ENCODE peak calls at places on chromosomes 7 and 10, in ten cellular contexts. L is activated CD8-positive, alpha-beta memory T cell treated with anti-CD3 and anti-CD28 coated beads, Interleukin-2, amount 50 U/mL, for 48 hours; P is SJSA1; M is GM13977; E is glomerular endothelial cell; U is naive thymus-derived CD8-positive, alpha-beta T cell; Z is memory B cell; K is WTC11; Y is germinal center; G is amygdala. S is an unnamed sample.

GRCh38 chr10:30813872-30814471 is 184.4 kb upstream of the LYZL2 start:
- DNase-seq in E (no peak), G (no peak), Y (no peak), M (no peak), P (peak; percentile 60), K (no peak), Z (no peak), L (no peak), U (no peak), S (no peak)

GRCh38 chr7:5452937-5453540 is 29.4 kb upstream of the TNRC18 start:
- DNase-seq in U (no peak), M (no peak), Y (no peak), P (no peak), E (no peak), G (no peak), Z (no peak), K (peak; percentile 61), L (no peak), S (no peak)

GRCh38 chr7:151192002-151192539 is 5.0 kb upstream of the ASB10 start:
- DNase-seq in Y (no peak), G (no peak), P (no peak), U (no peak), L (no peak), M (no peak), K (no peak), E (no peak), Z (no peak), S (no peak)

GRCh38 chr7:665251-665650 is 61.2 kb upstream of the DNAAF5 start:
- DNase-seq in P (no peak), Z (no peak), G (no peak), K (peak; percentile 60), U (no peak), E (no peak), L (no peak), Y (no peak), M (no peak), S (no peak)

GRCh38 chr10:80168111-80168511 is 35.6 kb downstream of the PLAC9 start:
- DNase-seq in G (no peak), M (no peak), Z (no peak), L (no peak), Y (no peak), E (no peak), U (no peak), P (no peak), K (no peak), S (peak; percentile 44)

GRCh38 chr10:77837248-77837924 is 89.2 kb downstream of the DLG5 start:
- DNase-seq in P (no peak), L (peak; percentile 74), G (peak; percentile 10), Y (peak; percentile 66), K (peak; percentile 82), Z (no peak), M (peak; percentile 90), U (no peak), E (no peak), S (no peak)

GRCh38 chr10:1706711-1707110 is 30.6 kb downstream of the ADARB2 start:
- DNase-seq in M (no peak), U (no peak), G (no peak), Z (no peak), L (no peak), P (peak; percentile 14), K (no peak), Y (no peak), E (no peak), S (no peak)

GRCh38 chr10:83190614-83191013 is 948.7 kb upstream of the GHITM start:
- DNase-seq in E (no peak), Y (no peak), Z (no peak), L (no peak), U (no peak), K (no peak), M (no peak), P (no peak), G (no peak), S (no peak)

GRCh38 chr7:134778941-134779740 is at the start of gene CALD1:
- DNase-seq in M (no peak), K (peak; percentile 84), G (peak; percentile 3), P (peak; percentile 99), E (peak; percentile 99), Y (no peak), Z (no peak), U (no peak), L (no peak), S (peak; percentile 77)

GRCh38 chr10:108422286-108422685 is 1257.8 kb upstream of the SORCS1 start:
- DNase-seq in M (no peak), E (no peak), K (no peak), P (no peak), Z (no peak), L (no peak), U (no peak), G (no peak), Y (no peak), S (no peak)

GRCh38 chr7:730501-731439 is 3.7 kb upstream of the PRKAR1B start:
- DNase-seq in G (no peak), E (no peak), Z (no peak), L (no peak), Y (no peak), M (no peak), P (no peak), K (no peak), U (no peak), S (no peak)

GRCh38 chr10:101495324-101495925 is 92.6 kb downstream of the POLL start:
- DNase-seq in U (no peak), E (peak; percentile 16), K (no peak), Y (no peak), G (no peak), L (no peak), M (no peak), Z (no peak), P (no peak), S (no peak)

GRCh38 chr7:73308665-73309214 is at the start of gene NSUN5:
- DNase-seq in M (peak; percentile 95), K (peak; percentile 89), U (peak; percentile 79), Y (peak; percentile 90), L (peak; percentile 95), Z (peak; percentile 78), E (no peak), G (peak; percentile 65), P (peak; percentile 79), S (peak; percentile 91)

GRCh38 chr7:50669890-50670289 is 104.7 kb upstream of the DDC start:
- DNase-seq in K (no peak), Z (no peak), Y (no peak), U (no peak), P (no peak), G (no peak), L (no peak), M (no peak), E (no peak), S (no peak)

S was measured in ureter.